ENCODE peak calls at places on chromosomes 12 and 14, in six cellular contexts. A is PC-9, U is fibroblast of lung, K is neural progenitor cell, D is endothelial cell of umbilical vein, X is DND-41. V is an unnamed sample.

GRCh38 chr14:71594828-71595227 is 337.4 kb upstream of the RGS6 start:
- DNase-seq in A (no peak), U (peak; percentile 46), K (peak; percentile 29), X (peak; percentile 84), D (no peak), V (no peak)

GRCh38 chr12:9365296-9365695 is 157.1 kb upstream of the PZP start:
- DNase-seq in A (no peak), D (no peak), K (no peak), X (no peak), U (peak; percentile 37), V (no peak)

GRCh38 chr14:22008098-22008412 is 334.4 kb upstream of the OR4E1 start:
- DNase-seq in K (no peak), D (no peak), U (no peak), A (no peak), X (no peak), V (no peak)

GRCh38 chr12:49875115-49875720 is 28.5 kb downstream of the FAIM2 start:
- DNase-seq in U (no peak), K (no peak), A (no peak), X (no peak), D (no peak), V (no peak)

GRCh38 chr12:113766880-113767878 is 198.9 kb downstream of the RBM19 start:
- DNase-seq in D (no peak), U (peak; percentile 36), A (peak; percentile 51), K (peak; percentile 72), X (no peak), V (peak; percentile 64)

GRCh38 chr12:28905220-28905940 is 243.7 kb upstream of the FAR2 start:
- DNase-seq in D (peak; percentile 7), U (no peak), X (no peak), K (no peak), A (no peak), V (no peak)

GRCh38 chr14:96095581-96096476 is 56.7 kb downstream of the C14orf132 start:
- DNase-seq in X (no peak), D (no peak), K (peak; percentile 41), U (peak; percentile 98), A (peak; percentile 25), V (peak; percentile 82)

GRCh38 chr12:1501695-1502440 is 92.5 kb downstream of the FBXL14 start:
- DNase-seq in K (no peak), D (no peak), A (no peak), X (no peak), U (no peak), V (no peak)

GRCh38 chr12:121580959-121581680 is at the start of gene KDM2B:
- DNase-seq in K (peak; percentile 62), D (peak; percentile 63), A (no peak), X (peak; percentile 29), U (peak; percentile 64), V (peak; percentile 50)

GRCh38 chr14:27236601-27237000 is 638.8 kb upstream of the NOVA1 start:
- DNase-seq in A (no peak), K (no peak), X (no peak), D (peak; percentile 29), U (no peak), V (no peak)

GRCh38 chr12:75722714-75723200 is 211.3 kb upstream of the KRR1 start:
- DNase-seq in A (peak; percentile 24), X (peak; percentile 67), D (peak; percentile 95), K (no peak), U (peak; percentile 96), V (peak; percentile 56)

GRCh38 chr12:62006076-62006732 is 254.0 kb upstream of the USP15 start:
- DNase-seq in A (peak; percentile 5), U (peak; percentile 53), X (peak; percentile 23), K (peak; percentile 56), D (peak; percentile 42), V (peak; percentile 52)

GRCh38 chr12:116455540-116456306 is 103.5 kb upstream of the MAP1LC3B2 start:
- DNase-seq in X (no peak), U (peak; percentile 98), A (peak; percentile 72), D (peak; percentile 98), K (peak; percentile 54), V (peak; percentile 92)

GRCh38 chr12:76936562-76937185 is 57.9 kb upstream of the CSRP2 start:
- DNase-seq in K (no peak), D (no peak), U (no peak), X (no peak), A (no peak), V (no peak)

GRCh38 chr14:102241147-102241546 is 63.8 kb downstream of the MOK start:
- DNase-seq in A (no peak), U (no peak), X (no peak), D (no peak), K (peak; percentile 31), V (no peak)

GRCh38 chr12:108307006-108307405 is 32.1 kb downstream of the CMKLR1 start:
- DNase-seq in U (peak; percentile 20), D (no peak), K (no peak), X (no peak), A (no peak), V (no peak)

GRCh38 chr12:9651265-9651729 is 18.2 kb upstream of the CLEC2D start:
- DNase-seq in K (no peak), A (no peak), X (peak; percentile 68), D (no peak), U (peak; percentile 33), V (no peak)

GRCh38 chr12:115599251-115599811 is 678.2 kb downstream of the MED13L start:
- DNase-seq in K (peak; percentile 50), A (no peak), D (no peak), X (no peak), U (no peak), V (no peak)

GRCh38 chr12:94038605-94039004 is 109.8 kb upstream of the PLXNC1 start:
- DNase-seq in K (no peak), D (no peak), A (no peak), X (no peak), U (no peak), V (no peak)

GRCh38 chr12:108091351-108091750 is 37.7 kb upstream of the WSCD2 start:
- DNase-seq in D (no peak), A (no peak), K (no peak), X (no peak), U (no peak), V (peak; percentile 14)

GRCh38 chr12:40137252-40137651 is 31.4 kb upstream of the SLC2A13 start:
- DNase-seq in D (peak; percentile 13), U (no peak), K (no peak), A (no peak), X (no peak), V (no peak)

GRCh38 chr12:124296916-124297351 is 2.0 kb downstream of the RFLNA start:
- DNase-seq in U (no peak), A (no peak), X (no peak), K (no peak), D (peak; percentile 37), V (no peak)

GRCh38 chr12:124297856-124298255 is 3.0 kb downstream of the RFLNA start:
- DNase-seq in A (no peak), K (no peak), X (no peak), D (no peak), U (no peak), V (no peak)

GRCh38 chr12:124297389-124297788 is 2.5 kb downstream of the RFLNA start:
- DNase-seq in D (no peak), K (no peak), X (no peak), A (no peak), U (no peak), V (no peak)

GRCh38 chr12:124295431-124296058 is 652 bp downstream of the RFLNA start:
- DNase-seq in U (no peak), A (no peak), D (no peak), K (peak; percentile 44), X (no peak), V (no peak)

GRCh38 chr12:124296295-124296915 is 1.5 kb downstream of the RFLNA start:
- DNase-seq in K (no peak), X (no peak), D (peak; percentile 37), A (no peak), U (no peak), V (peak; percentile 76)
- TF ChIP-seq EZH2 in K (no peak), X (no peak), D (no peak), A (no peak), U (peak; percentile 52), V (no peak)

GRCh38 chr14:67674480-67675218 is at the start of gene VTI1B:
- DNase-seq in U (peak; percentile 74), A (peak; percentile 83), D (peak; percentile 88), K (peak; percentile 93), X (peak; percentile 84), V (peak; percentile 89)
- TF ChIP-seq CTCF in U (peak; percentile 41), A (no peak), D (no peak), K (peak; percentile 29), X (peak; percentile 29), V (peak; percentile 40)

DNA sequence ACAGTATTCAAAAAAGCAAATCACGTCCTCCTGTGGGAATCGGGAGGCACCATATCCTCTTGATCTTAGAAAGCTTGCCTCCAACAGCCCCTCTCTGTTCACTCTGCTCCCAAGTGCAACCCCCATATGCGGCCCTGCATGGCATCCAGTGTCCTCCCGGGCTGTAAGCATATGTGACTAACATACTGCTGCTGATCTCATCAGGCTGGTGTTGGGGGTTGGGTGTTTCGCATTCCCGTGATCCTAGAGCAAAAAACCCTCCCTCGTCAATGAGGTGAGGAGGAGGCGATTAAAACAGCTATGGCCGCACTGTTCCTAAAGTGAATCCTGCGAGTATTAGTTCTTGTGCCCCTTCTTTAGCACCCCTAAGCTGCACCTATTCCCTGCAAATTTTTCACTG is 28.1 kb upstream of the PPM1A start:
- DNase-seq in X (no peak), D (no peak), K (no peak), U (no peak), A (no peak), V (no peak)
- TF ChIP-seq EZH2 in X (no peak), D (no peak), K (no peak), U (no peak), A (no peak), V (no peak)

GRCh38 chr14:41289025-41289424 is 317.7 kb upstream of the LRFN5 start:
- DNase-seq in X (no peak), U (no peak), K (no peak), D (no peak), A (no peak), V (no peak)
- TF ChIP-seq CTCF in X (no peak), U (no peak), K (no peak), D (no peak), A (no peak), V (no peak)

GRCh38 chr14:24339284-24340151 is at the start of gene RIPK3:
- DNase-seq in X (no peak), U (no peak), D (peak; percentile 23), K (peak; percentile 60), A (peak; percentile 30), V (peak; percentile 70)
- TF ChIP-seq EZH2 in X (no peak), U (no peak), D (peak; percentile 30), K (peak; percentile 92), A (no peak), V (no peak)